ENCODE peak calls at places on chromosomes 16 and 17, in six cellular contexts. I is activated T-helper 2 cell treated with anti-CD3 and anti-CD28 coated beads, Interferon-gamma antibody, Interleukin-2, Interleukin-4, amounts not matched to agents 10 μg/mL and 5 μg/mL and 100 μg/mL, durations not matched to agents 14 hours and 24 hours and 36 hours; W is NCI-H2171 treated with DMSO at 0.1 percent for 48 hours; C is NCI-H1694; U is smooth muscle cell of the brain vasculature; E is glomerular endothelial cell. D is an unnamed sample.
A peak's percentile ranks its signal among the peaks of the same experiment; 100 is the strongest.

GRCh38 chr17:2157081-2157480 is 102.2 kb downstream of the HIC1 start:
- DNase-seq in I (no peak), W (no peak), C (no peak), U (no peak), E (no peak), D (no peak)

GRCh38 chr16:67662653-67663010 is 1.9 kb downstream of the PARD6A start:
- DNase-seq in I (no peak), W (no peak), C (no peak), U (no peak), E (no peak), D (no peak)

GRCh38 chr17:39155654-39156053 is 4.2 kb upstream of the PLXDC1 start:
- DNase-seq in I (no peak), W (no peak), C (no peak), U (no peak), E (no peak), D (no peak)

GRCh38 chr16:86737083-86737482 is 158.7 kb downstream of the FOXL1 start:
- DNase-seq in I (no peak), W (no peak), C (no peak), U (no peak), E (no peak), D (no peak)

GRCh38 chr16:80174416-80174815 is 366.4 kb upstream of the DYNLRB2 start:
- DNase-seq in I (no peak), W (no peak), C (no peak), U (no peak), E (no peak), D (no peak)

GRCh38 chr16:84782841-84783240 is 36.9 kb upstream of the CRISPLD2 start:
- DNase-seq in I (no peak), W (no peak), C (no peak), U (no peak), E (no peak), D (no peak)

GRCh38 chr17:4785311-4786110 is 653 bp downstream of the VMO1 start:
- DNase-seq in I (no peak), W (no peak), C (no peak), U (no peak), E (no peak), D (no peak)

GRCh38 chr17:37447641-37448040 is 41.0 kb downstream of the TADA2A start:
- DNase-seq in I (no peak), W (no peak), C (no peak), U (no peak), E (no peak), D (no peak)

GRCh38 chr17:81509687-81510523 is 2.7 kb downstream of the ACTG1 start:
- DNase-seq in I (no peak), W (no peak), C (no peak), U (no peak), E (no peak), D (no peak)

GRCh38 chr17:75695830-75696271 is 25.4 kb upstream of the ITGB4 start:
- DNase-seq in I (no peak), W (peak; percentile 60), C (peak; percentile 17), U (no peak), E (no peak), D (no peak)

GRCh38 chr17:76146053-76146875 is 5.2 kb upstream of the FOXJ1 start:
- DNase-seq in I (no peak), W (no peak), C (no peak), U (no peak), E (no peak), D (no peak)

GRCh38 chr16:70254095-70254964 is 2.6 kb upstream of the EXOSC6 start:
- DNase-seq in I (no peak), W (no peak), C (no peak), U (no peak), E (no peak), D (peak; percentile 15)

GRCh38 chr17:63116967-63117366 is 150.9 kb downstream of the TANC2 start:
- DNase-seq in I (no peak), W (peak; percentile 61), C (no peak), U (no peak), E (no peak), D (peak; percentile 43)

GRCh38 chr16:85853641-85854545 is 45.1 kb upstream of the IRF8 start:
- DNase-seq in I (no peak), W (no peak), C (no peak), U (no peak), E (no peak), D (no peak)

GRCh38 chr16:16196099-16196498 is 27.2 kb downstream of the ABCC6 start:
- DNase-seq in I (no peak), W (no peak), C (no peak), U (no peak), E (no peak), D (no peak)

GRCh38 chr17:40550608-40551007 is 14.7 kb downstream of the CCR7 start:
- DNase-seq in I (peak; percentile 6), W (no peak), C (no peak), U (peak; percentile 88), E (no peak), D (no peak)

GRCh38 chr17:75241502-75241901 is 19.9 kb downstream of the GGA3 start:
- DNase-seq in I (no peak), W (no peak), C (no peak), U (no peak), E (no peak), D (no peak)

GRCh38 chr16:48291303-48291702 is 44.0 kb upstream of the ABCC11 start:
- DNase-seq in I (no peak), W (no peak), C (no peak), U (no peak), E (no peak), D (no peak)

GRCh38 chr17:6456914-6457687 is 12.8 kb downstream of the PIMREG start:
- DNase-seq in I (no peak), W (no peak), C (no peak), U (no peak), E (no peak), D (no peak)

GRCh38 chr17:41962768-41963434 is 3.7 kb upstream of the CNP start:
- DNase-seq in I (peak; percentile 63), W (peak; percentile 88), C (peak; percentile 77), U (no peak), E (no peak), D (peak; percentile 82)

GRCh38 chr17:57408064-57408811 is 151.9 kb downstream of the MSI2 start:
- DNase-seq in I (peak; percentile 11), W (peak; percentile 67), C (no peak), U (no peak), E (no peak), D (no peak)

GRCh38 chr16:19180741-19181140 is 12.7 kb downstream of the SYT17 start:
- DNase-seq in I (no peak), W (no peak), C (no peak), U (no peak), E (no peak), D (no peak)

GRCh38 chr17:35788504-35788998 is 6.9 kb downstream of the MMP28 start:
- DNase-seq in I (no peak), W (no peak), C (no peak), U (no peak), E (no peak), D (no peak)

D was measured in cerebellar cortex.